ENCODE peak calls at places on chromosomes 11 and 22, in nine cellular contexts. One of them, this sample, is unnamed.

GRCh38 chr11:76629853-76630599 is 40.5 kb downstream of the LRRC32 start:
- DNase-seq in CD8-positive, alpha-beta memory T cell: no peak
- DNase-seq in stomach: peak; percentile 40
- DNase-seq in A549: no peak
- DNase-seq in prostate gland: peak; percentile 15
- DNase-seq in effector memory CD4-positive, alpha-beta T cell: no peak
- DNase-seq in HCT116: no peak
- DNase-seq in left lung: peak; percentile 86
- DNase-seq in mammary epithelial cell: no peak
- DNase-seq in this sample: peak; percentile 92

GRCh38 chr22:17633217-17633997 is 4.9 kb upstream of the ATP6V1E1 start:
- DNase-seq in stomach: no peak
- DNase-seq in left lung: no peak
- DNase-seq in CD8-positive, alpha-beta memory T cell: no peak
- DNase-seq in effector memory CD4-positive, alpha-beta T cell: no peak
- DNase-seq in A549: peak; percentile 29
- DNase-seq in HCT116: peak; percentile 87
- DNase-seq in prostate gland: peak; percentile 67
- DNase-seq in mammary epithelial cell: peak; percentile 97
- DNase-seq in this sample: no peak

GRCh38 chr11:118435893-118436624 is at the start of gene KMT2A:
- DNase-seq in A549: peak; percentile 76
- DNase-seq in effector memory CD4-positive, alpha-beta T cell: peak; percentile 87
- DNase-seq in HCT116: peak; percentile 90
- DNase-seq in left lung: peak; percentile 96
- DNase-seq in prostate gland: peak; percentile 97
- DNase-seq in CD8-positive, alpha-beta memory T cell: peak; percentile 94
- DNase-seq in stomach: peak; percentile 97
- DNase-seq in mammary epithelial cell: peak; percentile 99
- DNase-seq in this sample: peak; percentile 99

GRCh38 chr11:105000797-105001196 is 22.2 kb downstream of the CASP5 start:
- DNase-seq in prostate gland: no peak
- DNase-seq in effector memory CD4-positive, alpha-beta T cell: peak; percentile 41
- DNase-seq in left lung: no peak
- DNase-seq in HCT116: peak; percentile 19
- DNase-seq in A549: no peak
- DNase-seq in mammary epithelial cell: no peak
- DNase-seq in CD8-positive, alpha-beta memory T cell: peak; percentile 70
- DNase-seq in stomach: peak; percentile 29
- DNase-seq in this sample: no peak

GRCh38 chr11:63892233-63892632 is 24.7 kb downstream of the RCOR2 start:
- DNase-seq in CD8-positive, alpha-beta memory T cell: no peak
- DNase-seq in effector memory CD4-positive, alpha-beta T cell: no peak
- DNase-seq in stomach: no peak
- DNase-seq in prostate gland: no peak
- DNase-seq in left lung: no peak
- DNase-seq in A549: no peak
- DNase-seq in HCT116: no peak
- DNase-seq in mammary epithelial cell: no peak
- DNase-seq in this sample: no peak

GRCh38 chr11:44572884-44573283 is 7.4 kb downstream of the CD82 start:
- DNase-seq in prostate gland: no peak
- DNase-seq in A549: no peak
- DNase-seq in left lung: no peak
- DNase-seq in CD8-positive, alpha-beta memory T cell: no peak
- DNase-seq in mammary epithelial cell: no peak
- DNase-seq in stomach: peak; percentile 83
- DNase-seq in effector memory CD4-positive, alpha-beta T cell: no peak
- DNase-seq in HCT116: no peak
- DNase-seq in this sample: no peak

GRCh38 chr11:71080239-71081097 is 171.9 kb downstream of the SHANK2 start:
- DNase-seq in stomach: peak; percentile 60
- DNase-seq in HCT116: peak; percentile 79
- DNase-seq in CD8-positive, alpha-beta memory T cell: no peak
- DNase-seq in prostate gland: peak; percentile 49
- DNase-seq in mammary epithelial cell: peak; percentile 64
- DNase-seq in left lung: peak; percentile 38
- DNase-seq in effector memory CD4-positive, alpha-beta T cell: no peak
- DNase-seq in A549: peak; percentile 77
- DNase-seq in this sample: no peak

GRCh38 chr22:43835736-43836135 is 23.6 kb upstream of the EFCAB6 start:
- DNase-seq in HCT116: no peak
- DNase-seq in CD8-positive, alpha-beta memory T cell: peak; percentile 22
- DNase-seq in mammary epithelial cell: no peak
- DNase-seq in prostate gland: no peak
- DNase-seq in stomach: no peak
- DNase-seq in A549: no peak
- DNase-seq in left lung: no peak
- DNase-seq in effector memory CD4-positive, alpha-beta T cell: no peak
- DNase-seq in this sample: no peak

GRCh38 chr11:63369165-63369970 is at the start of gene SLC22A9:
- DNase-seq in mammary epithelial cell: no peak
- DNase-seq in stomach: no peak
- DNase-seq in HCT116: no peak
- DNase-seq in A549: no peak
- DNase-seq in CD8-positive, alpha-beta memory T cell: no peak
- DNase-seq in prostate gland: no peak
- DNase-seq in left lung: no peak
- DNase-seq in effector memory CD4-positive, alpha-beta T cell: no peak
- DNase-seq in this sample: no peak

GRCh38 chr11:1281326-1281973 is 28.0 kb downstream of the TOLLIP start:
- DNase-seq in A549: no peak
- DNase-seq in prostate gland: no peak
- DNase-seq in CD8-positive, alpha-beta memory T cell: peak; percentile 19
- DNase-seq in mammary epithelial cell: no peak
- DNase-seq in left lung: no peak
- DNase-seq in HCT116: no peak
- DNase-seq in effector memory CD4-positive, alpha-beta T cell: no peak
- DNase-seq in stomach: no peak
- DNase-seq in this sample: no peak

GRCh38 chr11:64039012-64039665 is 3.4 kb downstream of the FLRT1 start:
- DNase-seq in prostate gland: no peak
- DNase-seq in HCT116: no peak
- DNase-seq in mammary epithelial cell: no peak
- DNase-seq in CD8-positive, alpha-beta memory T cell: no peak
- DNase-seq in A549: no peak
- DNase-seq in stomach: no peak
- DNase-seq in left lung: no peak
- DNase-seq in effector memory CD4-positive, alpha-beta T cell: no peak
- DNase-seq in this sample: no peak

GRCh38 chr11:75474878-75475766 is 42.1 kb upstream of the KLHL35 start:
- DNase-seq in stomach: peak; percentile 33
- DNase-seq in left lung: peak; percentile 71
- DNase-seq in A549: no peak
- DNase-seq in HCT116: no peak
- DNase-seq in effector memory CD4-positive, alpha-beta T cell: peak; percentile 40
- DNase-seq in mammary epithelial cell: no peak
- DNase-seq in CD8-positive, alpha-beta memory T cell: peak; percentile 75
- DNase-seq in prostate gland: no peak
- DNase-seq in this sample: peak; percentile 72

GRCh38 chr11:69656536-69657455 is 15.8 kb downstream of the CCND1 start:
- DNase-seq in HCT116: no peak
- DNase-seq in prostate gland: no peak
- DNase-seq in left lung: no peak
- DNase-seq in effector memory CD4-positive, alpha-beta T cell: no peak
- DNase-seq in mammary epithelial cell: peak; percentile 74
- DNase-seq in CD8-positive, alpha-beta memory T cell: peak; percentile 35
- DNase-seq in stomach: no peak
- DNase-seq in A549: no peak
- DNase-seq in this sample: no peak

GRCh38 chr11:71365626-71366025 is 82.6 kb downstream of the DHCR7 start:
- DNase-seq in left lung: no peak
- DNase-seq in CD8-positive, alpha-beta memory T cell: no peak
- DNase-seq in stomach: no peak
- DNase-seq in mammary epithelial cell: no peak
- DNase-seq in effector memory CD4-positive, alpha-beta T cell: no peak
- DNase-seq in prostate gland: no peak
- DNase-seq in HCT116: no peak
- DNase-seq in A549: no peak
- DNase-seq in this sample: peak; percentile 59

GRCh38 chr11:60942970-60943565 is 8.9 kb downstream of the SLC15A3 start:
- DNase-seq in prostate gland: peak; percentile 79
- DNase-seq in effector memory CD4-positive, alpha-beta T cell: no peak
- DNase-seq in mammary epithelial cell: peak; percentile 67
- DNase-seq in stomach: peak; percentile 80
- DNase-seq in CD8-positive, alpha-beta memory T cell: no peak
- DNase-seq in left lung: peak; percentile 45
- DNase-seq in A549: no peak
- DNase-seq in HCT116: no peak
- DNase-seq in this sample: peak; percentile 50

GRCh38 chr11:56909563-56909962 is 79.2 kb upstream of the OR5AK2 start:
- DNase-seq in left lung: no peak
- DNase-seq in stomach: no peak
- DNase-seq in effector memory CD4-positive, alpha-beta T cell: no peak
- DNase-seq in prostate gland: no peak
- DNase-seq in mammary epithelial cell: no peak
- DNase-seq in CD8-positive, alpha-beta memory T cell: no peak
- DNase-seq in A549: no peak
- DNase-seq in HCT116: no peak
- DNase-seq in this sample: no peak

DNA sequence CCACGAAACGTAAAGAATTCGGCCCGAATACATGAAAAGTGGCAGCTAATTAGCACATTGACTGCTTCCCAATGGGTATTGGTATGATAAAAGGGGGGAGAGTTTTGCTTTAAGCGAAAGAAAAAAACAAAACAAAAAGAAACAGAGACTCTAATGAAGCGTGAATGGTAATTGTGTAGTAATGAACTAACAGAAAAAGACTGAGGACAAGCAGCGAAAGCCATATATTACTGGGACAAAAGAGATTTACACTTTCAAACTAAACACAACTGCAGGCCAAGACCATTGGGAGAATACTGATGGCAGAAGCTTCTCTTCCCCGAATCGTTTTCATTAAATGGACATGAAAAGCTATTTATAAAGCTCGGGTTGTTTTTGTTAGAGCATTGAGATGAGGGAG is 2.5 kb downstream of the DBX1 start:
- DNase-seq in left lung: no peak
- DNase-seq in effector memory CD4-positive, alpha-beta T cell: no peak
- DNase-seq in CD8-positive, alpha-beta memory T cell: no peak
- DNase-seq in prostate gland: no peak
- DNase-seq in A549: no peak
- DNase-seq in mammary epithelial cell: no peak
- DNase-seq in HCT116: no peak
- DNase-seq in stomach: no peak
- DNase-seq in this sample: no peak
- H3K4me3 ChIP-seq in left lung: no peak overlapping the region
- H3K4me3 ChIP-seq in effector memory CD4-positive, alpha-beta T cell: peak overlapping the region; percentile 59
- H3K4me3 ChIP-seq in CD8-positive, alpha-beta memory T cell: no peak overlapping the region
- H3K4me3 ChIP-seq in prostate gland: no peak overlapping the region
- H3K4me3 ChIP-seq in A549: no peak overlapping the region
- H3K4me3 ChIP-seq in mammary epithelial cell: no peak overlapping the region
- H3K4me3 ChIP-seq in HCT116: no peak overlapping the region
- H3K4me3 ChIP-seq in stomach: no peak overlapping the region
- H3K4me3 ChIP-seq in this sample: no peak overlapping the region

GRCh38 chr11:72456651-72457050 is 22.3 kb upstream of the CLPB start:
- DNase-seq in mammary epithelial cell: no peak
- DNase-seq in left lung: no peak
- DNase-seq in CD8-positive, alpha-beta memory T cell: no peak
- DNase-seq in prostate gland: no peak
- DNase-seq in HCT116: no peak
- DNase-seq in A549: no peak
- DNase-seq in effector memory CD4-positive, alpha-beta T cell: no peak
- DNase-seq in stomach: no peak
- DNase-seq in this sample: no peak
- H3K4me1 ChIP-seq in mammary epithelial cell: no peaks in the 10 kb centered on the region
- H3K4me1 ChIP-seq in left lung: no peaks in the 10 kb centered on the region
- H3K4me1 ChIP-seq in CD8-positive, alpha-beta memory T cell: no peaks in the 10 kb centered on the region
- H3K4me1 ChIP-seq in prostate gland: no peaks in the 10 kb centered on the region
- H3K4me1 ChIP-seq in HCT116: no peaks in the 10 kb centered on the region
- H3K4me1 ChIP-seq in A549: no peaks in the 10 kb centered on the region
- H3K4me1 ChIP-seq in effector memory CD4-positive, alpha-beta T cell: no peaks in the 10 kb centered on the region
- H3K4me1 ChIP-seq in stomach: no peaks in the 10 kb centered on the region
- H3K4me1 ChIP-seq in this sample: peaks cover 1% of the 10 kb centered on the region

GRCh38 chr22:20751185-20751851 is 22.6 kb upstream of the SERPIND1 start:
- DNase-seq in stomach: no peak
- DNase-seq in CD8-positive, alpha-beta memory T cell: no peak
- DNase-seq in HCT116: no peak
- DNase-seq in prostate gland: peak; percentile 16
- DNase-seq in mammary epithelial cell: no peak
- DNase-seq in A549: no peak
- DNase-seq in effector memory CD4-positive, alpha-beta T cell: no peak
- DNase-seq in left lung: no peak
- DNase-seq in this sample: peak; percentile 73
- H3K27ac ChIP-seq in stomach: no peak overlapping the region
- H3K27ac ChIP-seq in CD8-positive, alpha-beta memory T cell: no peak overlapping the region
- H3K27ac ChIP-seq in HCT116: no peak overlapping the region
- H3K27ac ChIP-seq in prostate gland: peak overlapping the region; percentile 60
- H3K27ac ChIP-seq in mammary epithelial cell: no peak overlapping the region
- H3K27ac ChIP-seq in A549: no peak overlapping the region
- H3K27ac ChIP-seq in effector memory CD4-positive, alpha-beta T cell: no peak overlapping the region
- H3K27ac ChIP-seq in left lung: peak overlapping the region; percentile 76
- H3K27ac ChIP-seq in this sample: no peak overlapping the region

DNA sequence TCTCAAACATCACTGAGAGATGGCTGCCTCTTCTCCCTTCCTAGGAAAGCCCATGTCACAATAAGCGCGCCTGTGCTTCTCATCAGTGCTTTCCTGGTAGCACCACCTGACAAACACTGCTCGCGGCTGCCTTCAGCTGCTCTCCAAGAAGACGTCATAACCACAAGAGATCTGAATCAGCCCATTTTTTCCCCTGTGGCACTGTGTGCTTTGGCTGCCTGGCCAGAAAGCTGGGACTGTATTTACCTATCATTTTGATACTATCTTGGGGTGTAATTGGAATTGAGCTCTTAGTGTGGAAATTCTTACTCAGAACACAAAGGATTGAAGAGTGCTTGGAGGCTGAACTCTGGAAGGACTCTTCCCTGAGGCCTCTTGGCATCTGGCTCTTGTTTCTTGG is 50.3 kb upstream of the EHF start:
- DNase-seq in left lung: no peak
- DNase-seq in stomach: peak; percentile 51
- DNase-seq in mammary epithelial cell: peak; percentile 96
- DNase-seq in prostate gland: peak; percentile 88
- DNase-seq in CD8-positive, alpha-beta memory T cell: no peak
- DNase-seq in A549: no peak
- DNase-seq in effector memory CD4-positive, alpha-beta T cell: no peak
- DNase-seq in HCT116: no peak
- DNase-seq in this sample: no peak
- H3K4me3 ChIP-seq in left lung: no peak overlapping the region
- H3K4me3 ChIP-seq in stomach: no peak overlapping the region
- H3K4me3 ChIP-seq in mammary epithelial cell: no peak overlapping the region
- H3K4me3 ChIP-seq in prostate gland: no peak overlapping the region
- H3K4me3 ChIP-seq in CD8-positive, alpha-beta memory T cell: no peak overlapping the region
- H3K4me3 ChIP-seq in A549: no peak overlapping the region
- H3K4me3 ChIP-seq in effector memory CD4-positive, alpha-beta T cell: no peak overlapping the region
- H3K4me3 ChIP-seq in HCT116: no peak overlapping the region
- H3K4me3 ChIP-seq in this sample: no peak overlapping the region

GRCh38 chr11:9716275-9717039 is 52.6 kb downstream of the SWAP70 start:
- DNase-seq in prostate gland: no peak
- DNase-seq in effector memory CD4-positive, alpha-beta T cell: no peak
- DNase-seq in CD8-positive, alpha-beta memory T cell: no peak
- DNase-seq in stomach: no peak
- DNase-seq in HCT116: no peak
- DNase-seq in left lung: peak; percentile 42
- DNase-seq in mammary epithelial cell: no peak
- DNase-seq in A549: no peak
- DNase-seq in this sample: peak; percentile 55
- H3K4me1 ChIP-seq in prostate gland: no peaks in the 10 kb centered on the region
- H3K4me1 ChIP-seq in effector memory CD4-positive, alpha-beta T cell: peaks cover 3% of the 10 kb centered on the region
- H3K4me1 ChIP-seq in CD8-positive, alpha-beta memory T cell: no peaks in the 10 kb centered on the region
- H3K4me1 ChIP-seq in stomach: no peaks in the 10 kb centered on the region
- H3K4me1 ChIP-seq in HCT116: no peaks in the 10 kb centered on the region
- H3K4me1 ChIP-seq in left lung: peaks cover 16% of the 10 kb centered on the region
- H3K4me1 ChIP-seq in mammary epithelial cell: peaks cover 16% of the 10 kb centered on the region
- H3K4me1 ChIP-seq in A549: peaks cover 23% of the 10 kb centered on the region
- H3K4me1 ChIP-seq in this sample: peaks cover 7% of the 10 kb centered on the region

GRCh38 chr11:10902756-10903155 is 44.9 kb upstream of the ZBED5 start:
- DNase-seq in HCT116: no peak
- DNase-seq in A549: no peak
- DNase-seq in left lung: no peak
- DNase-seq in effector memory CD4-positive, alpha-beta T cell: no peak
- DNase-seq in CD8-positive, alpha-beta memory T cell: no peak
- DNase-seq in mammary epithelial cell: no peak
- DNase-seq in prostate gland: no peak
- DNase-seq in stomach: no peak
- DNase-seq in this sample: no peak
- H3K27ac ChIP-seq in HCT116: no peak overlapping the region
- H3K27ac ChIP-seq in A549: peak overlapping the region; percentile 93
- H3K27ac ChIP-seq in left lung: peak overlapping the region; percentile 26
- H3K27ac ChIP-seq in effector memory CD4-positive, alpha-beta T cell: no peak overlapping the region
- H3K27ac ChIP-seq in CD8-positive, alpha-beta memory T cell: no peak overlapping the region
- H3K27ac ChIP-seq in mammary epithelial cell: no peak overlapping the region
- H3K27ac ChIP-seq in prostate gland: peak overlapping the region; percentile 28
- H3K27ac ChIP-seq in stomach: no peak overlapping the region
- H3K27ac ChIP-seq in this sample: no peak overlapping the region

This sample was measured in aorta.